ENCODE peak calls at places on chromosome 6, in seven cellular contexts. One of them, this sample, is unnamed.

GRCh38 chr6:89506716-89507597 is 74.0 kb downstream of the ANKRD6 start:
- DNase-seq in foreskin fibroblast: no peak
- DNase-seq in OCI-LY7: no peak
- DNase-seq in cardiac fibroblast: no peak
- DNase-seq in tibial artery: no peak
- DNase-seq in Calu3: no peak
- DNase-seq in fibroblast of lung: no peak
- DNase-seq in this sample: no peak

GRCh38 chr6:123402052-123402451 is 234.7 kb downstream of the TRDN start:
- DNase-seq in foreskin fibroblast: no peak
- DNase-seq in Calu3: no peak
- DNase-seq in cardiac fibroblast: peak
- DNase-seq in OCI-LY7: peak
- DNase-seq in fibroblast of lung: no peak
- DNase-seq in tibial artery: no peak
- DNase-seq in this sample: no peak

GRCh38 chr6:85404497-85405174 is 45.2 kb upstream of the NT5E start:
- DNase-seq in cardiac fibroblast: peak
- DNase-seq in OCI-LY7: no peak
- DNase-seq in tibial artery: no peak
- DNase-seq in Calu3: peak
- DNase-seq in foreskin fibroblast: peak
- DNase-seq in fibroblast of lung: peak
- DNase-seq in this sample: no peak

GRCh38 chr6:18741741-18742140 is 354.6 kb downstream of the RNF144B start:
- DNase-seq in Calu3: no peak
- DNase-seq in tibial artery: no peak
- DNase-seq in foreskin fibroblast: no peak
- DNase-seq in OCI-LY7: no peak
- DNase-seq in fibroblast of lung: no peak
- DNase-seq in cardiac fibroblast: no peak
- DNase-seq in this sample: no peak

GRCh38 chr6:106527979-106528378 is 101.3 kb downstream of the RTN4IP1 start:
- DNase-seq in OCI-LY7: no peak
- DNase-seq in Calu3: no peak
- DNase-seq in tibial artery: no peak
- DNase-seq in cardiac fibroblast: peak
- DNase-seq in fibroblast of lung: peak
- DNase-seq in foreskin fibroblast: peak
- DNase-seq in this sample: no peak

GRCh38 chr6:121093928-121094327 is 240.4 kb downstream of the TBC1D32 start:
- DNase-seq in OCI-LY7: no peak
- DNase-seq in Calu3: no peak
- DNase-seq in tibial artery: no peak
- DNase-seq in fibroblast of lung: peak
- DNase-seq in foreskin fibroblast: peak
- DNase-seq in cardiac fibroblast: peak
- DNase-seq in this sample: no peak

GRCh38 chr6:32700391-32701040 is 34.1 kb upstream of the HLA-DQB1 start:
- DNase-seq in foreskin fibroblast: peak
- DNase-seq in Calu3: peak
- DNase-seq in OCI-LY7: peak
- DNase-seq in fibroblast of lung: peak
- DNase-seq in tibial artery: no peak
- DNase-seq in cardiac fibroblast: peak
- DNase-seq in this sample: no peak

GRCh38 chr6:52550014-52550575 is 26.8 kb downstream of the TRAM2 start:
- DNase-seq in cardiac fibroblast: no peak
- DNase-seq in Calu3: peak
- DNase-seq in OCI-LY7: no peak
- DNase-seq in foreskin fibroblast: no peak
- DNase-seq in tibial artery: no peak
- DNase-seq in fibroblast of lung: peak
- DNase-seq in this sample: no peak

GRCh38 chr6:126897779-126898178 is 220.7 kb upstream of the RSPO3 start:
- DNase-seq in Calu3: no peak
- DNase-seq in OCI-LY7: no peak
- DNase-seq in fibroblast of lung: no peak
- DNase-seq in foreskin fibroblast: peak
- DNase-seq in tibial artery: no peak
- DNase-seq in cardiac fibroblast: no peak
- DNase-seq in this sample: no peak

GRCh38 chr6:90466191-90466940 is 120.5 kb downstream of the MAP3K7 start:
- DNase-seq in foreskin fibroblast: peak
- DNase-seq in Calu3: no peak
- DNase-seq in tibial artery: no peak
- DNase-seq in fibroblast of lung: peak
- DNase-seq in OCI-LY7: no peak
- DNase-seq in cardiac fibroblast: no peak
- DNase-seq in this sample: no peak

GRCh38 chr6:37840940-37841300 is 21.4 kb downstream of the ZFAND3 start:
- DNase-seq in Calu3: no peak
- DNase-seq in OCI-LY7: no peak
- DNase-seq in fibroblast of lung: no peak
- DNase-seq in tibial artery: no peak
- DNase-seq in cardiac fibroblast: no peak
- DNase-seq in foreskin fibroblast: no peak
- DNase-seq in this sample: no peak

GRCh38 chr6:29919506-29919905 is 22.8 kb upstream of the HLA-A start:
- DNase-seq in Calu3: no peak
- DNase-seq in foreskin fibroblast: no peak
- DNase-seq in OCI-LY7: no peak
- DNase-seq in fibroblast of lung: no peak
- DNase-seq in tibial artery: no peak
- DNase-seq in cardiac fibroblast: no peak
- DNase-seq in this sample: no peak

GRCh38 chr6:24460966-24461365 is 28.4 kb downstream of the GPLD1 start:
- DNase-seq in tibial artery: no peak
- DNase-seq in foreskin fibroblast: peak
- DNase-seq in Calu3: no peak
- DNase-seq in OCI-LY7: no peak
- DNase-seq in fibroblast of lung: no peak
- DNase-seq in cardiac fibroblast: no peak
- DNase-seq in this sample: no peak

GRCh38 chr6:97630592-97630991 is 347.6 kb upstream of the MMS22L start:
- DNase-seq in foreskin fibroblast: peak
- DNase-seq in Calu3: no peak
- DNase-seq in OCI-LY7: no peak
- DNase-seq in cardiac fibroblast: no peak
- DNase-seq in fibroblast of lung: peak
- DNase-seq in tibial artery: no peak
- DNase-seq in this sample: no peak

GRCh38 chr6:111871725-111872520 is 1.3 kb downstream of the FYN start:
- DNase-seq in Calu3: peak
- DNase-seq in fibroblast of lung: peak
- DNase-seq in foreskin fibroblast: peak
- DNase-seq in tibial artery: no peak
- DNase-seq in cardiac fibroblast: peak
- DNase-seq in OCI-LY7: peak
- DNase-seq in this sample: peak

GRCh38 chr6:51949451-51949850 is 138.0 kb downstream of the PKHD1 start:
- DNase-seq in tibial artery: no peak
- DNase-seq in fibroblast of lung: no peak
- DNase-seq in cardiac fibroblast: no peak
- DNase-seq in OCI-LY7: no peak
- DNase-seq in Calu3: no peak
- DNase-seq in foreskin fibroblast: no peak
- DNase-seq in this sample: no peak

GRCh38 chr6:110761371-110761770 is 53.9 kb downstream of the CDK19 start:
- DNase-seq in fibroblast of lung: no peak
- DNase-seq in Calu3: no peak
- DNase-seq in tibial artery: no peak
- DNase-seq in cardiac fibroblast: peak
- DNase-seq in foreskin fibroblast: no peak
- DNase-seq in OCI-LY7: no peak
- DNase-seq in this sample: no peak

GRCh38 chr6:144931172-144932035 is 646.3 kb downstream of the UTRN start:
- DNase-seq in OCI-LY7: peak
- DNase-seq in foreskin fibroblast: peak
- DNase-seq in cardiac fibroblast: peak
- DNase-seq in tibial artery: no peak
- DNase-seq in fibroblast of lung: peak
- DNase-seq in Calu3: peak
- DNase-seq in this sample: no peak

GRCh38 chr6:27672113-27672799 is 199.4 kb upstream of the ZNF184 start:
- DNase-seq in tibial artery: no peak
- DNase-seq in cardiac fibroblast: peak
- DNase-seq in OCI-LY7: no peak
- DNase-seq in foreskin fibroblast: peak
- DNase-seq in fibroblast of lung: peak
- DNase-seq in Calu3: peak
- DNase-seq in this sample: no peak

GRCh38 chr6:39770476-39770875 is 21.7 kb upstream of the DAAM2 start:
- DNase-seq in cardiac fibroblast: no peak
- DNase-seq in fibroblast of lung: no peak
- DNase-seq in foreskin fibroblast: no peak
- DNase-seq in OCI-LY7: no peak
- DNase-seq in tibial artery: no peak
- DNase-seq in Calu3: no peak
- DNase-seq in this sample: no peak

GRCh38 chr6:147251072-147251471 is 46.9 kb downstream of the STXBP5 start:
- DNase-seq in OCI-LY7: no peak
- DNase-seq in foreskin fibroblast: no peak
- DNase-seq in Calu3: no peak
- DNase-seq in cardiac fibroblast: no peak
- DNase-seq in fibroblast of lung: no peak
- DNase-seq in tibial artery: no peak
- DNase-seq in this sample: no peak

GRCh38 chr6:25229671-25230321 is 49.4 kb upstream of the CARMIL1 start:
- DNase-seq in Calu3: peak
- DNase-seq in fibroblast of lung: peak
- DNase-seq in foreskin fibroblast: peak
- DNase-seq in cardiac fibroblast: peak
- DNase-seq in tibial artery: no peak
- DNase-seq in OCI-LY7: no peak
- DNase-seq in this sample: no peak

GRCh38 chr6:31795616-31796298 is at the start of gene VARS1:
- DNase-seq in OCI-LY7: peak
- DNase-seq in fibroblast of lung: peak
- DNase-seq in tibial artery: peak
- DNase-seq in cardiac fibroblast: peak
- DNase-seq in foreskin fibroblast: peak
- DNase-seq in Calu3: peak
- DNase-seq in this sample: peak

DNA sequence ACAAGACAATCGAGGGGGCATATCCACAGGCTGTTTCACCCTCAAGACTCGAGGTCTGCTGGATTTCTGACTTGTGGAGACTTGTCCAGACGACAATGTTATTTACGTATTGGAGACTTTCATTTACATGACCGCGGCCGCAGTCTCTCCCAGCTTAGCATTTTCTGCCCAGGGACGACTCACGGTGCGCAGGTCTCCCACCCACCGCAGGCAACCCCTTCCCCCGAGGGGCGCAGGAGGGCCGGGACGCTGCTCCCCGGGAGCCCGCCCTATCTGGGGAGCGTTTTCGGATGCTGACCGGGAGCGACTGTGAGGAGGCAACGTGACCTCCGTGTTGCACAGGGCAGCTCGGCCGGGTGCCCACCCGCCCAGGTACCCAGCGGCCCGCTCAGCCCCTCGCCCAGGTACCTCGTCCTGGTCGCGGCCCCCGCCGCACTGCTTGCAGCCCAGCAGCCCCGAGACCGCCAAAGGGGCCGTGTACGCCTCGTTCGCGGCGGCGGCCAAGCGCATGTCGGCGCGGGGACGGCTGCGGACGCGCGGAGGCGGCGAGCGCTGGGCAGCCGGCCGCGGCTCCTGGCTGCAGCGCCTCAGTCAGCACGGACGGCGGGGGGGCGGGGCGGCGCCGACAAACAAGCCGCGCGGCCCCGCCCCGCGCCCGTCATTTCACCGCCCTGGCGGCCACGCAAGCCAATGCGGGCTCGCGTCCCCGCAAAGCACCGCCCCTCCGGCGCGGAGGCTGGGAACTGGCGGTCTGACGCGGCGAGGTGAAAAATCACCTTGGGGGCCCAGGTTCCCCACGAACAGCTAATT is 85.5 kb downstream of the SESN1 start:
- DNase-seq in cardiac fibroblast: peak
- DNase-seq in Calu3: peak
- DNase-seq in tibial artery: peak
- DNase-seq in foreskin fibroblast: peak
- DNase-seq in fibroblast of lung: peak
- DNase-seq in OCI-LY7: peak
- DNase-seq in this sample: peak
- TF ChIP-seq CTCF in cardiac fibroblast: no peak
- TF ChIP-seq CTCF in Calu3: no peak
- TF ChIP-seq CTCF in tibial artery: peak
- TF ChIP-seq CTCF in foreskin fibroblast: no peak
- TF ChIP-seq CTCF in fibroblast of lung: no peak
- TF ChIP-seq CTCF in OCI-LY7: no peak
- TF ChIP-seq CTCF in this sample: no peak

GRCh38 chr6:100906325-100906724 is 25.2 kb upstream of the ASCC3 start:
- DNase-seq in tibial artery: no peak
- DNase-seq in cardiac fibroblast: no peak
- DNase-seq in foreskin fibroblast: no peak
- DNase-seq in fibroblast of lung: no peak
- DNase-seq in OCI-LY7: no peak
- DNase-seq in Calu3: no peak
- DNase-seq in this sample: no peak
- TF ChIP-seq CTCF in tibial artery: no peak
- TF ChIP-seq CTCF in cardiac fibroblast: no peak
- TF ChIP-seq CTCF in foreskin fibroblast: peak
- TF ChIP-seq CTCF in fibroblast of lung: no peak
- TF ChIP-seq CTCF in OCI-LY7: no peak
- TF ChIP-seq CTCF in Calu3: no peak
- TF ChIP-seq CTCF in this sample: no peak

GRCh38 chr6:10424005-10424404 is 9.1 kb upstream of the TFAP2A start:
- DNase-seq in foreskin fibroblast: no peak
- DNase-seq in fibroblast of lung: no peak
- DNase-seq in OCI-LY7: peak
- DNase-seq in cardiac fibroblast: no peak
- DNase-seq in tibial artery: no peak
- DNase-seq in Calu3: peak
- DNase-seq in this sample: no peak
- TF ChIP-seq CTCF in foreskin fibroblast: no peak
- TF ChIP-seq CTCF in fibroblast of lung: no peak
- TF ChIP-seq CTCF in OCI-LY7: peak
- TF ChIP-seq CTCF in cardiac fibroblast: no peak
- TF ChIP-seq CTCF in tibial artery: no peak
- TF ChIP-seq CTCF in Calu3: no peak
- TF ChIP-seq CTCF in this sample: no peak

DNA sequence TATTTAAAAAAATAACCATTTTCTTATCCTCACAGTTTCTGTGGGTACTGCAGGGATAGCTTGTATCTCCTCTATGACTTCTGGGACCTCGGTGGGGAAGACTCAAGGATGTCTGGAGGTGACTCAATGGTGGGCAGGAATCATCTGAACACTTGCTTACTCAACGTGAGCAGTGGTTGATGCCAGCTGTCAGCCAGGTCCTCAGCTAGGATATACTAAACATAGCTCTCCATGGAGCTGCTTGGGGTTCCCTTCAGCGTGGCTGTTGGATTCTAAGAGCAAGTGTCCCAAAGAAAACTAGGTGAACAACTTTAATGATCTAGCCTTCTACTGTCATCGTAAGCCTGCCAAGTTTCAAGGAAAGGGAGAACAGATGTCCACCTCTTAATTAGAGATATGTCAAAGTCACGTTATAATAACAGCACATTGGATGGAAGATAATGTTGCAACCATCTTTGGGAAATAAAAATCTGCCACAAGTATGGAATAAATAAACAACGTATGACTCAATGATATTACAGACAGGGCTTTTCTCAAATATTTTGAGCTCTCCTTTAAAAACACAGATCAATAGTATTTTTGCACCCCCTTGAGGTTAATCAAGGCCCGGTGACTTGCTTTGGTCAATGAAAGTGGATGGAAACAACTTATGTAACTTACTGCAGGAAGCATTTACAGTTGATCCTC is 6.8 kb upstream of the HEBP2 start:
- DNase-seq in fibroblast of lung: peak
- DNase-seq in OCI-LY7: no peak
- DNase-seq in foreskin fibroblast: peak
- DNase-seq in cardiac fibroblast: no peak
- DNase-seq in Calu3: no peak
- DNase-seq in tibial artery: no peak
- DNase-seq in this sample: no peak
- TF ChIP-seq CTCF in fibroblast of lung: no peak
- TF ChIP-seq CTCF in OCI-LY7: no peak
- TF ChIP-seq CTCF in foreskin fibroblast: no peak
- TF ChIP-seq CTCF in cardiac fibroblast: no peak
- TF ChIP-seq CTCF in Calu3: no peak
- TF ChIP-seq CTCF in tibial artery: no peak
- TF ChIP-seq CTCF in this sample: no peak

This sample was measured in heart right ventricle.